ENCODE peak calls at places on chromosome 22, in seven cellular contexts. R is NCI-H69; O is hepatic stellate cell; B is HFF-Myc; D is activated CD4-positive, alpha-beta T cell treated with anti-CD3 and anti-CD28 coated beads for 1 hour; H is fibroblast of the aortic adventitia; I is stimulated activated CD4-positive, alpha-beta T cell treated with anti-CD3 and anti-CD28 coated beads, TNF-alpha, amount 100 ng/mL, for 4 hours. J is an unnamed sample.

GRCh38 chr22:30411780-30412179 is 13.8 kb upstream of the MTFP1 start:
- DNase-seq in H (no peak), D (no peak), R (no peak), I (no peak), O (no peak), B (no peak), J (no peak)

GRCh38 chr22:38924197-38924952 is 33.0 kb upstream of the APOBEC3A start:
- DNase-seq in I (no peak), B (peak), O (peak), R (peak), H (peak), D (no peak), J (peak)

GRCh38 chr22:29031236-29031982 is 30.2 kb downstream of the C22orf31 start:
- DNase-seq in I (no peak), D (no peak), O (peak), H (peak), B (peak), R (peak), J (peak)

GRCh38 chr22:50715250-50715649 is 22.8 kb upstream of the ACR start:
- DNase-seq in O (no peak), R (no peak), H (no peak), B (no peak), D (no peak), I (no peak), J (no peak)

GRCh38 chr22:27668828-27669797 is 132.4 kb downstream of the MN1 start:
- DNase-seq in R (peak), I (no peak), B (no peak), H (peak), D (no peak), O (peak), J (no peak)

GRCh38 chr22:31343235-31344191 is 2.6 kb downstream of the PATZ1 start:
- DNase-seq in O (peak), H (no peak), R (peak), I (no peak), D (peak), B (no peak), J (no peak)

GRCh38 chr22:31425331-31426050 is 26.1 kb downstream of the DRG1 start:
- DNase-seq in H (no peak), I (no peak), O (no peak), D (no peak), B (no peak), R (no peak), J (no peak)

GRCh38 chr22:24335529-24335928 is 64.9 kb downstream of the SPECC1L start:
- DNase-seq in H (no peak), I (no peak), O (no peak), B (no peak), R (no peak), D (no peak), J (no peak)

GRCh38 chr22:20400606-20401375 is 6.8 kb downstream of the ZNF74 start:
- DNase-seq in D (no peak), I (no peak), O (no peak), B (no peak), H (no peak), R (no peak), J (no peak)

GRCh38 chr22:31321421-31321820 is 24.7 kb downstream of the PATZ1 start:
- DNase-seq in I (no peak), D (no peak), H (no peak), O (no peak), B (no peak), R (no peak), J (no peak)

GRCh38 chr22:48855593-48856307 is 971.9 kb downstream of the BRD1 start:
- DNase-seq in R (no peak), O (no peak), I (no peak), H (no peak), D (no peak), B (no peak), J (no peak)

GRCh38 chr22:20192293-20192971 is 41.6 kb upstream of the CCDC188 start:
- DNase-seq in H (no peak), D (no peak), I (no peak), B (no peak), R (no peak), O (no peak), J (no peak)

GRCh38 chr22:44335066-44335839 is 22.5 kb upstream of the SHISAL1 start:
- DNase-seq in H (no peak), B (no peak), D (no peak), I (no peak), O (no peak), R (no peak), J (no peak)

GRCh38 chr22:44898236-44898635 is 111.6 kb downstream of the PHF21B start:
- DNase-seq in D (no peak), I (no peak), O (no peak), H (no peak), B (no peak), R (no peak), J (no peak)

GRCh38 chr22:22759371-22759770 is 115.0 kb downstream of the GGTLC2 start:
- DNase-seq in B (no peak), D (no peak), I (no peak), H (no peak), O (no peak), R (no peak), J (no peak)

GRCh38 chr22:49023879-49024774 is 803.5 kb downstream of the BRD1 start:
- DNase-seq in D (no peak), H (no peak), B (no peak), O (no peak), I (no peak), R (no peak), J (no peak)

GRCh38 chr22:41883400-41883799 is 31.5 kb downstream of the SHISA8 start:
- DNase-seq in H (no peak), I (no peak), O (no peak), D (no peak), R (no peak), B (no peak), J (no peak)

GRCh38 chr22:22949953-22950352 is 62.3 kb downstream of the IGLL5 start:
- DNase-seq in R (no peak), D (no peak), I (no peak), B (no peak), H (no peak), O (no peak), J (no peak)

GRCh38 chr22:33381531-33382406 is 323.6 kb upstream of the SYN3 start:
- DNase-seq in O (no peak), I (no peak), D (no peak), H (no peak), B (no peak), R (no peak), J (no peak)

GRCh38 chr22:32880906-32881596 is 79.5 kb downstream of the TIMP3 start:
- DNase-seq in R (peak), B (no peak), I (no peak), D (no peak), O (peak), H (peak), J (no peak)

GRCh38 chr22:17368727-17369552 is at the start of gene CECR2:
- DNase-seq in O (no peak), I (no peak), D (no peak), B (no peak), H (no peak), R (peak), J (no peak)

GRCh38 chr22:48021946-48022345 is 1259.5 kb downstream of the TBC1D22A start:
- DNase-seq in R (no peak), D (no peak), B (no peak), O (no peak), I (no peak), H (no peak), J (no peak)

GRCh38 chr22:47162865-47163264 is 400.4 kb downstream of the TBC1D22A start:
- DNase-seq in B (no peak), I (no peak), D (no peak), H (no peak), R (no peak), O (no peak), J (no peak)

GRCh38 chr22:37229012-37229804 is 14.9 kb downstream of the RAC2 start:
- DNase-seq in I (no peak), O (peak), B (peak), R (no peak), D (no peak), H (peak), J (peak)

GRCh38 chr22:20137671-20138416 is 6.2 kb downstream of the ZDHHC8 start:
- DNase-seq in I (no peak), B (no peak), O (peak), H (no peak), R (no peak), D (no peak), J (no peak)

GRCh38 chr22:49140921-49141680 is 686.6 kb downstream of the BRD1 start:
- DNase-seq in D (no peak), O (no peak), H (no peak), R (peak), B (no peak), I (no peak), J (no peak)

GRCh38 chr22:28282346-28282745 is 363.3 kb upstream of the PITPNB start:
- DNase-seq in D (no peak), H (peak), I (no peak), R (no peak), O (no peak), B (no peak), J (no peak)

GRCh38 chr22:50544746-50545253 is 899 bp upstream of the KLHDC7B start:
- DNase-seq in H (no peak), O (no peak), I (no peak), B (no peak), D (no peak), R (peak), J (no peak)

GRCh38 chr22:38766076-38766777 is 10.4 kb upstream of the SUN2 start:
- DNase-seq in I (peak), R (peak), B (peak), O (peak), H (peak), D (no peak), J (no peak)

GRCh38 chr22:25881353-25881752 is 139.4 kb downstream of the MYO18B start:
- DNase-seq in H (no peak), D (no peak), O (no peak), B (no peak), I (no peak), R (no peak), J (no peak)

GRCh38 chr22:28736296-28737155 is 5.1 kb downstream of the CHEK2 start:
- DNase-seq in H (no peak), R (peak), B (no peak), O (no peak), I (no peak), D (no peak), J (no peak)

GRCh38 chr22:46067159-46068111 is 82.9 kb upstream of the PPARA start:
- DNase-seq in I (no peak), B (no peak), O (no peak), H (peak), D (no peak), R (peak), J (no peak)

GRCh38 chr22:44659140-44659539 is 42.9 kb upstream of the PRR5 start:
- DNase-seq in D (no peak), B (no peak), H (no peak), R (no peak), O (peak), I (no peak), J (no peak)

GRCh38 chr22:30159561-30160353 is 79.5 kb downstream of the HORMAD2 start:
- DNase-seq in O (peak), R (no peak), H (peak), I (no peak), D (no peak), B (peak), J (no peak)

GRCh38 chr22:29633514-29634312 is 30.3 kb downstream of the NF2 start:
- DNase-seq in D (no peak), O (no peak), H (peak), I (no peak), B (no peak), R (no peak), J (no peak)

GRCh38 chr22:32175751-32176644 is 16.9 kb upstream of the C22orf42 start:
- DNase-seq in B (no peak), R (peak), O (no peak), I (no peak), D (no peak), H (no peak), J (no peak)

GRCh38 chr22:17489101-17489500 is 74.2 kb upstream of the SLC25A18 start:
- DNase-seq in R (no peak), B (no peak), D (no peak), H (no peak), I (no peak), O (no peak), J (no peak)

J was measured in pulmonary artery endothelial cell.